ENCODE peak calls at places on chromosomes 5 and 9, in six cellular contexts. S, L, T, U, F and Z are unnamed samples.

GRCh38 chr5:172090976-172091547 is 84.6 kb upstream of the FBXW11 start:
- DNase-seq in S (no peak), L (no peak), T (no peak), U (no peak), F (no peak), Z (no peak)

GRCh38 chr5:66239034-66239433 is 94.9 kb downstream of the SREK1 start:
- DNase-seq in S (peak), L (no peak), T (no peak), U (peak), F (peak), Z (no peak)

GRCh38 chr9:129414377-129415021 is 206.4 kb downstream of the C9orf50 start:
- DNase-seq in S (peak), L (no peak), T (no peak), U (peak), F (no peak), Z (no peak)

GRCh38 chr9:93653762-93654161 is 77.4 kb downstream of the PHF2 start:
- DNase-seq in S (no peak), L (no peak), T (peak), U (no peak), F (no peak), Z (no peak)

GRCh38 chr9:105694848-105695581 is 674 bp downstream of the TMEM38B start:
- DNase-seq in S (peak), L (peak), T (peak), U (peak), F (peak), Z (peak)

GRCh38 chr9:87034891-87035290 is 87.6 kb upstream of the GAS1 start:
- DNase-seq in S (no peak), L (no peak), T (no peak), U (no peak), F (no peak), Z (no peak)

GRCh38 chr5:135543151-135543818 is 7.5 kb upstream of the NEUROG1 start:
- DNase-seq in S (no peak), L (no peak), T (no peak), U (peak), F (peak), Z (no peak)

GRCh38 chr5:135085133-135085935 is 51.3 kb upstream of the PITX1 start:
- DNase-seq in S (no peak), L (no peak), T (peak), U (no peak), F (no peak), Z (no peak)

GRCh38 chr5:60297658-60298057 is 402.3 kb downstream of the DEPDC1B start:
- DNase-seq in S (no peak), L (no peak), T (no peak), U (no peak), F (no peak), Z (no peak)

GRCh38 chr5:134656690-134657089 is 8.1 kb downstream of the SEC24A start:
- DNase-seq in S (no peak), L (no peak), T (no peak), U (no peak), F (no peak), Z (no peak)

DNA sequence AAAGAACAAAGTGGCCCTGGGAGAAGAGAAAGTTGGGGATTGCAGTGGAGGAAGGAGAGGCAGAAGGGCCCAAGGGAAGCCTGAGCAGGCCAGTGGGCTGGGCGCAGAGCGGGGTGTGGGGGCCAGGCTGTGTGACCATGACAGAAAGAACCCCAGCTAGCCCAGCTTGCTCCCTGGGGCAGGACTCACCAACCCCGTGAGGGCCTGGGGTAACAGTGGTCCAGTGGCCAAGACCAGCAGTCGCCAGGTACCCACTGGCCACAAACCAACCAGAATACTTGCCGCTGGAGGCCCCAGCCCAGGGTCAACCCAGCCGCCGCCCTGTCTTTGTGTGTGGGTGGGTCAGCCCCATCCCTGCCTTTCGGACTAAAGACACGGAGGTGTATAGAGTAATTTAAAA is 146.5 kb downstream of the CACNA1B start:
- DNase-seq in S (no peak), L (no peak), T (peak), U (no peak), F (no peak), Z (no peak)
- H3K4me3 ChIP-seq in S (no peak), L (no peak), T (no peak), U (peak), F (no peak), Z (no peak)

DNA sequence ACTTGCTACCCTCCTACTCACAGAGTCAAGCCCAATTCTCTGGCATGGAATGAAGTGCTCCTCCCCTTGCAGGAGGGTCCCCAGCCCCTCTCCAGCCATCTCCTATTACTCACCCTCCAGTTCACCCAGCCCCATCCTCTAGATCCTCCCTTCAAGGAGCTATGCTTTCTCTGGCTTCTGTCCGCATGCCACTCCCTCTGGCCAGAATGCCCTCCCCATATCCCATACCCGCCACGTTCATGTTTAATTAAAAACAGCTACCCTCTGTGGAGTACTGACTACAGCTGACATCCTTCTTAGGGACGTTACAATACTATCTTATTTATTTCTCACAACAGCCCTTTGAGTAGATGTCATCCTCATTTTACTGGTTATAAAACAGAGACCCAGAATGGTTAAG is 3.0 kb downstream of the F2R start:
- DNase-seq in S (no peak), L (no peak), T (no peak), U (no peak), F (no peak), Z (no peak)
- H3K4me3 ChIP-seq in S (no peak), L (no peak), T (no peak), U (no peak), F (no peak), Z (no peak)

GRCh38 chr9:20873240-20873860 is 158.1 kb downstream of the HACD4 start:
- DNase-seq in S (peak), L (no peak), T (no peak), U (no peak), F (no peak), Z (no peak)
- H3K4me3 ChIP-seq in S (no peak), L (no peak), T (no peak), U (no peak), F (no peak), Z (no peak)

GRCh38 chr5:57179262-57179960 is 5.6 kb downstream of the GPBP1 start:
- DNase-seq in S (no peak), L (no peak), T (no peak), U (no peak), F (no peak), Z (no peak)

GRCh38 chr5:57177479-57178156 is 3.8 kb downstream of the GPBP1 start:
- DNase-seq in S (no peak), L (no peak), T (no peak), U (no peak), F (no peak), Z (no peak)

GRCh38 chr5:57185301-57185700 is 11.4 kb downstream of the GPBP1 start:
- DNase-seq in S (no peak), L (no peak), T (no peak), U (no peak), F (no peak), Z (no peak)

GRCh38 chr5:57184322-57184721 is 10.5 kb downstream of the GPBP1 start:
- DNase-seq in S (no peak), L (no peak), T (no peak), U (peak), F (peak), Z (no peak)

DNA sequence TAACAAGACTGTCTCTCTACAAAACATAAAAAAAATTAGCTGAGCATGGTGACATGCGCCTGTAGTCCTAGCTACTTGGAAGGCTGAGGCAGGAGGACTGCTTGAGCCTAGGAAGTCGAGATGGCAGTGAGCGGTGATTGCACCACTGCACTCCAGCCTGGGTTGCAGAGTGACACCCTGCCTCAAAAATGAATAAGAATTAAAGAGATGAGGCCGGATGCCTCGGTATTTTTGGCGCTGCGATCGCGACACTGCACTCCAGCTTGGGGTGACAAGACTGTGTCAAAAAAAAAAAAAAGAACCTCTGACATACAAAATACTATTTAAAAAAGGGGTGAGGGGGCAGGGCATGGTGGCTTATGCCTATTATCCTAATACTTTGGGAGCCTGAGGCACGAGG is 7.3 kb downstream of the GPBP1 start:
- DNase-seq in S (no peak), L (no peak), T (no peak), U (no peak), F (no peak), Z (no peak)
- H3K4me3 ChIP-seq in S (no peak), L (no peak), T (no peak), U (peak), F (no peak), Z (no peak)

GRCh38 chr9:120755827-120756434 is 37.3 kb downstream of the FBXW2 start:
- DNase-seq in S (peak), L (no peak), T (no peak), U (peak), F (peak), Z (peak)
- H3K4me3 ChIP-seq in S (no peak), L (no peak), T (no peak), U (no peak), F (no peak), Z (no peak)

GRCh38 chr5:91927439-91927838 is 544.3 kb upstream of the ARRDC3 start:
- DNase-seq in S (no peak), L (no peak), T (no peak), U (no peak), F (no peak), Z (no peak)

GRCh38 chr5:91925249-91925648 is 542.1 kb upstream of the ARRDC3 start:
- DNase-seq in S (no peak), L (no peak), T (no peak), U (no peak), F (no peak), Z (no peak)

GRCh38 chr5:91929522-91929817 is 546.4 kb upstream of the ARRDC3 start:
- DNase-seq in S (no peak), L (no peak), T (no peak), U (no peak), F (no peak), Z (no peak)

GRCh38 chr5:91928751-91929521 is 545.8 kb upstream of the ARRDC3 start:
- DNase-seq in S (peak), L (no peak), T (no peak), U (peak), F (peak), Z (peak)
- H3K4me3 ChIP-seq in S (no peak), L (no peak), T (no peak), U (no peak), F (no peak), Z (no peak)

DNA sequence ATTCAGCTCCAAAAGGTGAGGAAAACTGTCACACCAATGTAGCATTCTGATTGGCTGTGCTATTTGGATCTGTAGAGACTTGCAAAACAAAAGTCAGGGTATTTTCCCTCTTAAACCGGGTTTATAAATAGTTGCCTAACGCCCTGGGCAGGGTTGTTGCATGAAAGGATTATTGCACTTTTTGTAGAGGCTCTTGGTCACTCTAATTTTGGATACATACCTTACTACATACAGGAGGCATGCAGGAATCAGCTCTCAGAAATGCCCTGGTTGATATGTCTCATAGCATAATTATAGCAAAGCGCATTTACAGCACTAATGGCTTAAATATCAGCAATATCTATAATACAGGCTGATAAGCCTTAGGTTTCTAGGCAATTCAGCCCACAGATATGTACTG is 200.0 kb upstream of the GDNF start:
- DNase-seq in S (no peak), L (no peak), T (no peak), U (no peak), F (no peak), Z (no peak)
- H3K4me3 ChIP-seq in S (no peak), L (no peak), T (no peak), U (no peak), F (no peak), Z (no peak)